ENCODE peak calls at places on chromosomes 3 and 15, in six cellular contexts. One of them, this sample, is unnamed.

GRCh38 chr3:20645340-20645739 is 459.3 kb upstream of the SGO1 start:
- DNase-seq in progenitor cell of endocrine pancreas: no peak
- DNase-seq in AG09309: no peak
- DNase-seq in adipocyte: no peak
- DNase-seq in fibroblast of pulmonary artery: peak; percentile 16
- DNase-seq in stomach: no peak
- DNase-seq in this sample: no peak

GRCh38 chr15:65342493-65342892 is 35.3 kb downstream of the IGDCC3 start:
- DNase-seq in progenitor cell of endocrine pancreas: no peak
- DNase-seq in AG09309: no peak
- DNase-seq in adipocyte: no peak
- DNase-seq in fibroblast of pulmonary artery: no peak
- DNase-seq in stomach: no peak
- DNase-seq in this sample: no peak

GRCh38 chr3:43759297-43759782 is 68.6 kb downstream of the ABHD5 start:
- DNase-seq in progenitor cell of endocrine pancreas: no peak
- DNase-seq in AG09309: no peak
- DNase-seq in adipocyte: peak; percentile 43
- DNase-seq in fibroblast of pulmonary artery: peak; percentile 57
- DNase-seq in stomach: no peak
- DNase-seq in this sample: no peak

GRCh38 chr3:12947504-12948369 is 106.4 kb upstream of the RPL32 start:
- DNase-seq in progenitor cell of endocrine pancreas: no peak
- DNase-seq in AG09309: no peak
- DNase-seq in adipocyte: peak; percentile 89
- DNase-seq in fibroblast of pulmonary artery: peak; percentile 77
- DNase-seq in stomach: peak; percentile 67
- DNase-seq in this sample: no peak

GRCh38 chr15:80940331-80940730 is 49.3 kb downstream of the MESD start:
- DNase-seq in progenitor cell of endocrine pancreas: no peak
- DNase-seq in AG09309: no peak
- DNase-seq in adipocyte: no peak
- DNase-seq in fibroblast of pulmonary artery: no peak
- DNase-seq in stomach: no peak
- DNase-seq in this sample: no peak

GRCh38 chr15:89361451-89362202 is 27.0 kb upstream of the POLG start:
- DNase-seq in progenitor cell of endocrine pancreas: peak; percentile 81
- DNase-seq in AG09309: peak; percentile 5
- DNase-seq in adipocyte: peak; percentile 76
- DNase-seq in fibroblast of pulmonary artery: peak; percentile 71
- DNase-seq in stomach: peak; percentile 59
- DNase-seq in this sample: no peak

GRCh38 chr15:69784808-69785550 is 312.7 kb downstream of the TLE3 start:
- DNase-seq in progenitor cell of endocrine pancreas: no peak
- DNase-seq in AG09309: no peak
- DNase-seq in adipocyte: peak; percentile 33
- DNase-seq in fibroblast of pulmonary artery: no peak
- DNase-seq in stomach: no peak
- DNase-seq in this sample: no peak

GRCh38 chr3:134018406-134018805 is 11.3 kb downstream of the SLCO2A1 start:
- DNase-seq in progenitor cell of endocrine pancreas: no peak
- DNase-seq in AG09309: no peak
- DNase-seq in adipocyte: no peak
- DNase-seq in fibroblast of pulmonary artery: peak; percentile 43
- DNase-seq in stomach: no peak
- DNase-seq in this sample: no peak

GRCh38 chr3:147758786-147759185 is 349.6 kb downstream of the ZIC1 start:
- DNase-seq in progenitor cell of endocrine pancreas: no peak
- DNase-seq in AG09309: no peak
- DNase-seq in adipocyte: peak; percentile 46
- DNase-seq in fibroblast of pulmonary artery: no peak
- DNase-seq in stomach: no peak
- DNase-seq in this sample: no peak

GRCh38 chr3:36212291-36212690 is 168.0 kb upstream of the STAC start:
- DNase-seq in progenitor cell of endocrine pancreas: no peak
- DNase-seq in AG09309: peak; percentile 64
- DNase-seq in adipocyte: peak; percentile 84
- DNase-seq in fibroblast of pulmonary artery: peak; percentile 81
- DNase-seq in stomach: no peak
- DNase-seq in this sample: no peak

GRCh38 chr15:99174989-99175388 is 70.1 kb downstream of the SYNM start:
- DNase-seq in progenitor cell of endocrine pancreas: no peak
- DNase-seq in AG09309: no peak
- DNase-seq in adipocyte: no peak
- DNase-seq in fibroblast of pulmonary artery: no peak
- DNase-seq in stomach: no peak
- DNase-seq in this sample: no peak

GRCh38 chr15:82062479-82062878 is 16.7 kb upstream of the MEX3B start:
- DNase-seq in progenitor cell of endocrine pancreas: no peak
- DNase-seq in AG09309: no peak
- DNase-seq in adipocyte: no peak
- DNase-seq in fibroblast of pulmonary artery: no peak
- DNase-seq in stomach: no peak
- DNase-seq in this sample: no peak

GRCh38 chr3:183252973-183253363 is at the start of gene B3GNT5:
- DNase-seq in progenitor cell of endocrine pancreas: peak; percentile 35
- DNase-seq in AG09309: no peak
- DNase-seq in adipocyte: peak; percentile 62
- DNase-seq in fibroblast of pulmonary artery: no peak
- DNase-seq in stomach: peak; percentile 86
- DNase-seq in this sample: no peak

GRCh38 chr3:923161-923910 is 169.5 kb upstream of the CNTN6 start:
- DNase-seq in progenitor cell of endocrine pancreas: no peak
- DNase-seq in AG09309: no peak
- DNase-seq in adipocyte: no peak
- DNase-seq in fibroblast of pulmonary artery: no peak
- DNase-seq in stomach: no peak
- DNase-seq in this sample: no peak

GRCh38 chr3:43231276-43232000 is 54.9 kb upstream of the SNRK start:
- DNase-seq in progenitor cell of endocrine pancreas: no peak
- DNase-seq in AG09309: peak; percentile 40
- DNase-seq in adipocyte: peak; percentile 64
- DNase-seq in fibroblast of pulmonary artery: peak; percentile 53
- DNase-seq in stomach: no peak
- DNase-seq in this sample: no peak

GRCh38 chr3:112413074-112413473 is 80.1 kb downstream of the CD200 start:
- DNase-seq in progenitor cell of endocrine pancreas: no peak
- DNase-seq in AG09309: no peak
- DNase-seq in adipocyte: no peak
- DNase-seq in fibroblast of pulmonary artery: no peak
- DNase-seq in stomach: no peak
- DNase-seq in this sample: no peak

GRCh38 chr3:149376728-149377407 is 581 bp downstream of the TM4SF1 start:
- DNase-seq in progenitor cell of endocrine pancreas: no peak
- DNase-seq in AG09309: no peak
- DNase-seq in adipocyte: peak; percentile 73
- DNase-seq in fibroblast of pulmonary artery: peak; percentile 57
- DNase-seq in stomach: no peak
- DNase-seq in this sample: no peak

GRCh38 chr3:67037615-67038014 is 39.5 kb downstream of the KBTBD8 start:
- DNase-seq in progenitor cell of endocrine pancreas: no peak
- DNase-seq in AG09309: no peak
- DNase-seq in adipocyte: peak; percentile 54
- DNase-seq in fibroblast of pulmonary artery: peak; percentile 62
- DNase-seq in stomach: no peak
- DNase-seq in this sample: no peak

GRCh38 chr3:64129106-64129505 is 96.2 kb downstream of the PRICKLE2 start:
- DNase-seq in progenitor cell of endocrine pancreas: no peak
- DNase-seq in AG09309: no peak
- DNase-seq in adipocyte: no peak
- DNase-seq in fibroblast of pulmonary artery: no peak
- DNase-seq in stomach: no peak
- DNase-seq in this sample: no peak

GRCh38 chr15:60363024-60363674 is 34.6 kb downstream of the ANXA2 start:
- DNase-seq in progenitor cell of endocrine pancreas: no peak
- DNase-seq in AG09309: no peak
- DNase-seq in adipocyte: no peak
- DNase-seq in fibroblast of pulmonary artery: no peak
- DNase-seq in stomach: no peak
- DNase-seq in this sample: no peak

GRCh38 chr3:125246237-125246636 is 33.7 kb upstream of the SLC12A8 start:
- DNase-seq in progenitor cell of endocrine pancreas: no peak
- DNase-seq in AG09309: no peak
- DNase-seq in adipocyte: no peak
- DNase-seq in fibroblast of pulmonary artery: no peak
- DNase-seq in stomach: no peak
- DNase-seq in this sample: no peak

GRCh38 chr3:135138776-135139175 is 343.7 kb downstream of the EPHB1 start:
- DNase-seq in progenitor cell of endocrine pancreas: no peak
- DNase-seq in AG09309: no peak
- DNase-seq in adipocyte: no peak
- DNase-seq in fibroblast of pulmonary artery: no peak
- DNase-seq in stomach: no peak
- DNase-seq in this sample: no peak

GRCh38 chr3:15899438-15899837 is 101.7 kb upstream of the ANKRD28 start:
- DNase-seq in progenitor cell of endocrine pancreas: no peak
- DNase-seq in AG09309: peak; percentile 17
- DNase-seq in adipocyte: no peak
- DNase-seq in fibroblast of pulmonary artery: peak; percentile 54
- DNase-seq in stomach: no peak
- DNase-seq in this sample: no peak

GRCh38 chr15:36682091-36682490 is 102.7 kb downstream of the CDIN1 start:
- DNase-seq in progenitor cell of endocrine pancreas: no peak
- DNase-seq in AG09309: no peak
- DNase-seq in adipocyte: no peak
- DNase-seq in fibroblast of pulmonary artery: peak; percentile 79
- DNase-seq in stomach: no peak
- DNase-seq in this sample: no peak

GRCh38 chr3:124313621-124314020 is 321.7 kb upstream of the ROPN1 start:
- DNase-seq in progenitor cell of endocrine pancreas: no peak
- DNase-seq in AG09309: no peak
- DNase-seq in adipocyte: no peak
- DNase-seq in fibroblast of pulmonary artery: no peak
- DNase-seq in stomach: no peak
- DNase-seq in this sample: no peak

GRCh38 chr3:55461896-55462295 is 25.2 kb downstream of the WNT5A start:
- DNase-seq in progenitor cell of endocrine pancreas: no peak
- DNase-seq in AG09309: no peak
- DNase-seq in adipocyte: peak; percentile 52
- DNase-seq in fibroblast of pulmonary artery: peak; percentile 69
- DNase-seq in stomach: no peak
- DNase-seq in this sample: no peak

GRCh38 chr15:47997170-47997569 is 123.6 kb upstream of the SLC24A5 start:
- DNase-seq in progenitor cell of endocrine pancreas: no peak
- DNase-seq in AG09309: no peak
- DNase-seq in adipocyte: no peak
- DNase-seq in fibroblast of pulmonary artery: no peak
- DNase-seq in stomach: no peak
- DNase-seq in this sample: no peak

GRCh38 chr3:171566803-171567422 is 106.7 kb upstream of the TNIK start:
- DNase-seq in progenitor cell of endocrine pancreas: no peak
- DNase-seq in AG09309: no peak
- DNase-seq in adipocyte: peak; percentile 77
- DNase-seq in fibroblast of pulmonary artery: peak; percentile 66
- DNase-seq in stomach: no peak
- DNase-seq in this sample: no peak

GRCh38 chr15:60936186-60936585 is 292.9 kb downstream of the RORA start:
- DNase-seq in progenitor cell of endocrine pancreas: no peak
- DNase-seq in AG09309: no peak
- DNase-seq in adipocyte: no peak
- DNase-seq in fibroblast of pulmonary artery: no peak
- DNase-seq in stomach: no peak
- DNase-seq in this sample: no peak

GRCh38 chr15:81400640-81401236 is 26.7 kb upstream of the TMC3 start:
- DNase-seq in progenitor cell of endocrine pancreas: no peak
- DNase-seq in AG09309: peak; percentile 7
- DNase-seq in adipocyte: peak; percentile 77
- DNase-seq in fibroblast of pulmonary artery: peak; percentile 81
- DNase-seq in stomach: no peak
- DNase-seq in this sample: peak; percentile 50

GRCh38 chr15:45641374-45641778 is 6.5 kb downstream of the SQOR start:
- DNase-seq in progenitor cell of endocrine pancreas: no peak
- DNase-seq in AG09309: peak; percentile 92
- DNase-seq in adipocyte: peak; percentile 89
- DNase-seq in fibroblast of pulmonary artery: peak; percentile 92
- DNase-seq in stomach: peak; percentile 62
- DNase-seq in this sample: no peak

GRCh38 chr15:49164865-49165264 is 5.2 kb upstream of the GALK2 start:
- DNase-seq in progenitor cell of endocrine pancreas: no peak
- DNase-seq in AG09309: no peak
- DNase-seq in adipocyte: no peak
- DNase-seq in fibroblast of pulmonary artery: no peak
- DNase-seq in stomach: no peak
- DNase-seq in this sample: no peak

GRCh38 chr15:98422086-98422478 is 226.3 kb upstream of the IGF1R start:
- DNase-seq in progenitor cell of endocrine pancreas: no peak
- DNase-seq in AG09309: no peak
- DNase-seq in adipocyte: no peak
- DNase-seq in fibroblast of pulmonary artery: no peak
- DNase-seq in stomach: no peak
- DNase-seq in this sample: no peak